ENCODE peak calls at places on chromosomes 2 and 18, in ten cellular contexts. Q is ovary, Y is IMR-90, Z is tibial nerve, W is HCT116, B is esophagus squamous epithelium, I is stomach, P is transverse colon, S is GM12878, J is gastrocnemius medialis. A is an unnamed sample. For H3K27me3, the result is how much of the 10 kb centered on the place peaks cover.

GRCh38 chr2:226307440-226308365 is 491.9 kb downstream of the IRS1 start:
- DNase-seq in J (no peak), I (no peak), Q (no peak), S (no peak), Z (no peak), Y (no peak), W (no peak), P (no peak), B (no peak), A (no peak)

GRCh38 chr2:241639385-241639784 is 1.9 kb downstream of the ATG4B start:
- DNase-seq in Q (no peak), W (no peak), P (no peak), Z (no peak), S (no peak), B (no peak), I (no peak), Y (no peak), J (no peak), A (no peak)

GRCh38 chr18:65725421-65726050 is 25.3 kb upstream of the CDH7 start:
- DNase-seq in Z (no peak), J (no peak), B (no peak), P (peak), Y (no peak), W (no peak), S (no peak), Q (no peak), I (no peak), A (no peak)

GRCh38 chr2:43616967-43617366 is 20.1 kb upstream of the PLEKHH2 start:
- DNase-seq in B (no peak), W (no peak), Y (no peak), Q (no peak), J (no peak), I (no peak), Z (no peak), P (no peak), S (no peak), A (no peak)

GRCh38 chr2:145043399-145043834 is 523.5 kb upstream of the ZEB2 start:
- DNase-seq in I (no peak), B (no peak), P (no peak), S (no peak), Y (no peak), Z (no peak), J (no peak), W (no peak), Q (no peak), A (no peak)

GRCh38 chr2:127324635-127325034 is 30.7 kb upstream of the ERCC3 start:
- DNase-seq in I (no peak), Q (peak), P (no peak), S (no peak), Y (peak), B (no peak), J (no peak), W (no peak), Z (no peak), A (no peak)

GRCh38 chr2:96240341-96241038 is 25.3 kb downstream of the TMEM127 start:
- DNase-seq in Q (no peak), W (no peak), Z (no peak), Y (no peak), I (no peak), P (no peak), J (peak), S (no peak), B (no peak), A (no peak)

GRCh38 chr2:119029297-119029696 is 87.3 kb downstream of the MARCO start:
- DNase-seq in P (no peak), J (no peak), Y (no peak), W (no peak), B (no peak), Z (no peak), S (no peak), Q (no peak), I (no peak), A (no peak)

GRCh38 chr2:21501344-21502027 is 377.7 kb downstream of the TDRD15 start:
- DNase-seq in S (no peak), W (no peak), B (no peak), I (no peak), P (no peak), Q (no peak), Z (no peak), J (no peak), Y (no peak), A (no peak)

GRCh38 chr18:7467708-7468466 is 99.2 kb upstream of the PTPRM start:
- DNase-seq in W (no peak), I (no peak), B (no peak), J (no peak), Z (no peak), Q (no peak), Y (peak), S (no peak), P (no peak), A (no peak)

GRCh38 chr2:224086226-224086911 is 47.3 kb upstream of the SERPINE2 start:
- DNase-seq in I (no peak), S (no peak), P (no peak), Y (peak), Z (peak), Q (peak), W (peak), J (no peak), B (no peak), A (no peak)

GRCh38 chr2:168626610-168627009 is 170.5 kb downstream of the CERS6 start:
- DNase-seq in J (no peak), P (no peak), W (no peak), I (no peak), Z (no peak), S (no peak), B (no peak), Y (no peak), Q (no peak), A (no peak)

GRCh38 chr2:174145827-174146226 is 102.5 kb downstream of the OLA1 start:
- DNase-seq in Q (no peak), B (no peak), W (no peak), P (no peak), J (no peak), Y (no peak), S (no peak), Z (no peak), I (no peak), A (no peak)

GRCh38 chr2:241944821-241945220 is 75.3 kb downstream of the RTP5 start:
- DNase-seq in B (no peak), Y (no peak), W (no peak), P (no peak), Z (no peak), Q (no peak), J (no peak), I (peak), S (no peak), A (no peak)

GRCh38 chr2:112597537-112598322 is 13.3 kb downstream of the CHCHD5 start:
- DNase-seq in B (no peak), P (no peak), Q (no peak), J (no peak), I (no peak), Z (no peak), S (no peak), Y (no peak), W (no peak), A (no peak)

GRCh38 chr2:197286805-197287595 is 23.6 kb downstream of the ANKRD44 start:
- DNase-seq in Q (peak), B (no peak), S (no peak), W (no peak), P (peak), J (no peak), Y (peak), Z (peak), I (peak), A (peak)

GRCh38 chr2:208879666-208880065 is 473.1 kb downstream of the PTH2R start:
- DNase-seq in W (no peak), P (no peak), B (no peak), I (no peak), J (no peak), Y (no peak), Z (no peak), Q (no peak), S (no peak), A (no peak)

GRCh38 chr2:159903404-159904126 is 105.6 kb upstream of the CD302 start:
- DNase-seq in W (no peak), P (peak), S (no peak), Q (no peak), Y (no peak), J (no peak), Z (no peak), B (no peak), I (peak), A (no peak)

GRCh38 chr2:112811841-112812306 is 24.7 kb downstream of the IL1B start:
- DNase-seq in J (no peak), Q (no peak), W (no peak), Z (no peak), I (no peak), B (no peak), Y (peak), S (no peak), P (no peak), A (no peak)

GRCh38 chr2:42742740-42743666 is 20.9 kb downstream of the OXER1 start:
- DNase-seq in S (no peak), J (no peak), Z (no peak), Q (no peak), B (no peak), P (no peak), I (no peak), Y (no peak), W (no peak), A (no peak)

GRCh38 chr18:48137354-48138208 is 207.1 kb upstream of the SMAD2 start:
- DNase-seq in Q (no peak), I (peak), Y (no peak), J (no peak), P (peak), W (no peak), S (no peak), B (no peak), Z (no peak), A (no peak)
- H3K27me3 ChIP-seq in Q (under half), I (under half), Y (half or more), J (under half), P (under half), W (under half), S (under half), B (under half), Z (under half), A (under half)

GRCh38 chr18:21740724-21741510 is at the start of gene MIB1:
- DNase-seq in B (peak), Q (peak), Z (peak), J (no peak), S (peak), P (peak), W (peak), I (peak), Y (peak), A (peak)
- TF ChIP-seq POLR2A in B (peak), Q (peak), Z (peak), J (peak), S (peak), P (peak), W (peak), I (peak), Y (peak), A (peak)

GRCh38 chr2:162138310-162138709 is 13.7 kb downstream of the GCG start:
- DNase-seq in J (no peak), P (no peak), B (no peak), I (no peak), W (no peak), Q (no peak), Z (no peak), S (no peak), Y (no peak), A (no peak)
- TF ChIP-seq CTCF in J (no peak), P (no peak), B (no peak), I (no peak), W (no peak), Q (no peak), Z (no peak), S (no peak), Y (no peak), A (no peak)

GRCh38 chr2:40380036-40380435 is 71.9 kb downstream of the SLC8A1 start:
- DNase-seq in Y (no peak), S (no peak), Z (no peak), Q (no peak), W (no peak), I (no peak), B (no peak), P (no peak), J (no peak), A (no peak)
- H3K27me3 ChIP-seq in Y (under half), S (under half), Z (under half), Q (under half), W (under half), I (under half), B (under half), P (under half), J (under half), A (under half)

A was measured in uterus.